ENCODE peak calls at places on chromosome 20, in seven cellular contexts. P is left ventricle myocardium inferior, H is OCI-LY7, L is brain microvascular endothelial cell, J is body of pancreas, C is coronary artery, S is right atrium auricular region. Z is an unnamed sample.

GRCh38 chr20:46963196-46963529 is 68.5 kb downstream of the EYA2 start:
- DNase-seq in P (no peak), H (no peak), L (no peak), J (no peak), C (no peak), S (no peak), Z (no peak)

GRCh38 chr20:38434310-38434741 is 802 bp downstream of the SNHG17 start:
- DNase-seq in P (no peak), H (peak; percentile 44), L (no peak), J (no peak), C (no peak), S (no peak), Z (no peak)

GRCh38 chr20:19789446-19789845 is 31.4 kb downstream of the RIN2 start:
- DNase-seq in P (no peak), H (no peak), L (no peak), J (no peak), C (no peak), S (no peak), Z (no peak)

GRCh38 chr20:32678948-32679347 is 5.2 kb upstream of the C20orf203 start:
- DNase-seq in P (peak; percentile 56), H (no peak), L (no peak), J (no peak), C (no peak), S (no peak), Z (no peak)

GRCh38 chr20:32487381-32487780 is 97.8 kb downstream of the NOL4L start:
- DNase-seq in P (no peak), H (no peak), L (no peak), J (no peak), C (no peak), S (no peak), Z (no peak)

GRCh38 chr20:3173582-3174441 is 463 bp upstream of the LZTS3 start:
- DNase-seq in P (peak; percentile 93), H (peak; percentile 91), L (peak; percentile 54), J (peak; percentile 93), C (peak; percentile 88), S (peak; percentile 76), Z (peak; percentile 23)

GRCh38 chr20:42565106-42565990 is 624.4 kb downstream of the PTPRT start:
- DNase-seq in P (no peak), H (no peak), L (no peak), J (no peak), C (no peak), S (no peak), Z (no peak)

GRCh38 chr20:50029697-50030428 is 47.1 kb downstream of the SNAI1 start:
- DNase-seq in P (no peak), H (no peak), L (peak; percentile 98), J (peak; percentile 40), C (peak; percentile 92), S (peak; percentile 90), Z (peak; percentile 64)

GRCh38 chr20:54433653-54434052 is 41.7 kb upstream of the DOK5 start:
- DNase-seq in P (no peak), H (no peak), L (no peak), J (peak; percentile 68), C (no peak), S (no peak), Z (no peak)

GRCh38 chr20:38127920-38128528 is 37.0 kb downstream of the TGM2 start:
- DNase-seq in P (no peak), H (no peak), L (no peak), J (no peak), C (peak; percentile 36), S (no peak), Z (no peak)

GRCh38 chr20:61938839-61939690 is 126.6 kb downstream of the TAF4 start:
- DNase-seq in P (peak; percentile 9), H (no peak), L (no peak), J (no peak), C (no peak), S (no peak), Z (no peak)

GRCh38 chr20:4866429-4866828 is 134.9 kb downstream of the SLC23A2 start:
- DNase-seq in P (no peak), H (no peak), L (no peak), J (no peak), C (no peak), S (no peak), Z (no peak)

GRCh38 chr20:33516882-33517281 is 27.0 kb downstream of the CBFA2T2 start:
- DNase-seq in P (no peak), H (peak; percentile 22), L (no peak), J (no peak), C (no peak), S (no peak), Z (no peak)

GRCh38 chr20:20370087-20370575 is 2.2 kb downstream of the INSM1 start:
- DNase-seq in P (no peak), H (no peak), L (no peak), J (no peak), C (no peak), S (no peak), Z (no peak)

GRCh38 chr20:45965169-45966002 is 6.6 kb downstream of the ZNF335 start:
- DNase-seq in P (no peak), H (no peak), L (no peak), J (peak; percentile 8), C (peak; percentile 31), S (no peak), Z (no peak)

GRCh38 chr20:60482609-60483008 is 524.4 kb downstream of the CDH26 start:
- DNase-seq in P (no peak), H (no peak), L (no peak), J (no peak), C (no peak), S (no peak), Z (no peak)

GRCh38 chr20:198225-198624 is 8.7 kb upstream of the DEFB128 start:
- DNase-seq in P (no peak), H (no peak), L (no peak), J (no peak), C (no peak), S (no peak), Z (no peak)

GRCh38 chr20:45970646-45971424 is 1.2 kb downstream of the ZNF335 start:
- DNase-seq in P (no peak), H (peak; percentile 39), L (peak; percentile 17), J (no peak), C (no peak), S (no peak), Z (no peak)

GRCh38 chr20:16821211-16822089 is 73.3 kb downstream of the OTOR start:
- DNase-seq in P (no peak), H (peak; percentile 57), L (peak; percentile 19), J (no peak), C (no peak), S (no peak), Z (no peak)

GRCh38 chr20:33570743-33571142 is 80.8 kb downstream of the CBFA2T2 start:
- DNase-seq in P (no peak), H (peak; percentile 56), L (no peak), J (no peak), C (no peak), S (no peak), Z (no peak)

DNA sequence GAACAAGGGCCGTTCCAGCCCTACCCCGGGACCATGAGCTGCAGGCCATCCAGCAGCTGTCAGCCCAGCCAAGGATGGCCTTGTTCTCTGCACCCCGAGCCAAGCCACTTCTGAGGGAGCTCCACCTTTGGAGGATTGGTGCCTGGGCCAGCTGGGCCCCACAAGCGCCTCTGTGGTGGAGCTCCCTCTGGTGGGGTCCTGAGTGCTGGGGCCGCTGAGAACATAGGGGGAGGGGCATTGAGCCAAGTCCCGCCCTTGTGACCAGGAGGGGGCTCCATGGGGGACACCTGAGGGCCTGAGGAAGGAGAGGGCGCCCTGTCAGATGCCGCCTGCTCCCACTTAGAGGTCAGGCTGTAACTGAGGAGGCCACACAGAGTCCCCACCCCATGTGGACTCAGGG is 43.2 kb downstream of the YTHDF1 start:
- DNase-seq in P (no peak), H (peak; percentile 35), L (no peak), J (no peak), C (no peak), S (no peak), Z (no peak)
- TF ChIP-seq CTCF in P (no peak), H (peak; percentile 56), L (peak; percentile 38), J (no peak), C (no peak), S (no peak), Z (peak; percentile 11)

GRCh38 chr20:1291191-1291741 is 25.2 kb downstream of the SNPH start:
- DNase-seq in P (no peak), H (no peak), L (peak; percentile 26), J (no peak), C (no peak), S (no peak), Z (no peak)
- H3K27ac ChIP-seq in P (no peak overlapping the region), H (no peak overlapping the region), L (no peak overlapping the region), J (no peak overlapping the region), C (no peak overlapping the region), S (no peak overlapping the region), Z (no peak overlapping the region)

DNA sequence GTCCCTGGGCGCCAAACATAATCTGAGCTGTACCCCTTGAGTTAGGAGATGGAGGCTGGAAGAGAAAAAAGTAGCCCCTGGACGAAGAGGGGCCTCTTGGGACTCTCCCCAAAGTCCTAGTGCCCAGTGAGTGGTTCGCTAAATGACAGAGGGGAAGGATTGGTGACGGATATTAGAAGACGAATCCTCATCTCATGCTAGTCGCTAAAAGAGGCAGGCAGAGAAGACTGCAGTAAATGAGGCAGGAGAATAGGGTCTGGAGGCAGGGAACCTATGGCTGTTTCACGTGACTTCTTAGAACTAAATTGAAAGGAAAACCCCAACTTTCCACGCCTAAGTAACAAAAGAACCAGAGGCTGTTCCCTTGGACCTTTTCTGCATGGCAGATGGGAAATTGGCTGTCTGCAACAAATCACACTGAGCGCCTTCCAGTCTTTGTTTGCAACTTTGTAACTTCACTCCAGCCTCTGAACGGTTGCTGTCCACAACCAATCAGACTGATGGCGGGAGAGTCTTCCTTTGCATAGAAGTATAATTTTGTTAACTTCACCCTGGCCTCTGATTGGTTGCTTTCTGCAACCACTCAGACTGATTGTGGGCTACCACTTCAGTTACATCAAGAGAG is 730 bp upstream of the RBL1 start:
- DNase-seq in P (no peak), H (peak; percentile 69), L (no peak), J (no peak), C (no peak), S (no peak), Z (no peak)
- H3K4me3 ChIP-seq in P (peak overlapping the region; percentile 94), H (peak overlapping the region; percentile 83), L (peak overlapping the region; percentile 77), J (no peak overlapping the region), C (peak overlapping the region; percentile 95), S (peak overlapping the region; percentile 86), Z (peak overlapping the region; percentile 79)

GRCh38 chr20:48903705-48904104 is 17.8 kb upstream of the ARFGEF2 start:
- DNase-seq in P (no peak), H (no peak), L (no peak), J (no peak), C (no peak), S (no peak), Z (no peak)

GRCh38 chr20:48898896-48899513 is 22.5 kb upstream of the ARFGEF2 start:
- DNase-seq in P (no peak), H (no peak), L (no peak), J (no peak), C (no peak), S (no peak), Z (no peak)

GRCh38 chr20:48899881-48900280 is 21.6 kb upstream of the ARFGEF2 start:
- DNase-seq in P (no peak), H (no peak), L (no peak), J (no peak), C (no peak), S (no peak), Z (no peak)

GRCh38 chr20:48898210-48898609 is 23.3 kb upstream of the ARFGEF2 start:
- DNase-seq in P (no peak), H (no peak), L (no peak), J (no peak), C (no peak), S (no peak), Z (no peak)

DNA sequence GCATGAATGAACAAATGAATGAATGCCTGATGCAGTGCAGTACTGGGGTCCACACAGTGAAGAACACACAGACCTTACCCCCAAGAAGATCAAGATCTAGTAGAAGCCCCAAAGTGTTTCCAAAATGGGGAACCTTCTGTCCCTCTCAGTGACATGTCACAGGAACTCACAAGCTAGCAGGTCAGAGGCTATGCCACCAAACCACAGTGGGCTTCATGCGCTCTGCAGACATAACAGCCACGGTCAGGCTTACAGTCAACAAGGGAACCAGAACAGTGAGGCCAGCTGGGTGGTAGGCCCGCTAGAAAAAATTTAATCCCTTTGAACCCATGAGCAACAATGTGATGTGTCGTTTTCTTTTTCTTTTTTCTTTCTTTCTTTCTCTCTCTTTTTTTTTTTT is 20.2 kb upstream of the ARFGEF2 start:
- DNase-seq in P (no peak), H (no peak), L (no peak), J (no peak), C (no peak), S (no peak), Z (no peak)
- TF ChIP-seq CTCF in P (no peak), H (no peak), L (no peak), J (no peak), C (no peak), S (no peak), Z (no peak)